ENCODE peak calls at places on chromosome 6, in ten cellular contexts. G, V, C, X, K, N, J, O, I and S are unnamed samples.
A peak's percentile ranks its signal among the peaks of the same experiment; 100 is the strongest.

GRCh38 chr6:130932438-130932837 is 105.2 kb downstream of the SMLR1 start:
- DNase-seq in G (no peak), V (no peak), C (no peak), X (no peak), K (no peak), N (no peak), J (no peak), O (no peak), I (no peak), S (no peak)

GRCh38 chr6:110039996-110040383 is 61.9 kb downstream of the GPR6 start:
- DNase-seq in G (no peak), V (peak; percentile 58), C (no peak), X (no peak), K (peak; percentile 31), N (peak; percentile 47), J (no peak), O (peak; percentile 39), I (peak; percentile 31), S (peak; percentile 75)

GRCh38 chr6:93047033-93047432 is 372.3 kb downstream of the EPHA7 start:
- DNase-seq in G (no peak), V (no peak), C (no peak), X (no peak), K (no peak), N (no peak), J (no peak), O (no peak), I (no peak), S (no peak)

GRCh38 chr6:111379302-111379701 is 103.7 kb downstream of the REV3L start:
- DNase-seq in G (no peak), V (no peak), C (no peak), X (no peak), K (no peak), N (no peak), J (no peak), O (no peak), I (no peak), S (no peak)

GRCh38 chr6:14321992-14322772 is 204.6 kb downstream of the CD83 start:
- DNase-seq in G (no peak), V (no peak), C (no peak), X (no peak), K (no peak), N (no peak), J (no peak), O (no peak), I (no peak), S (no peak)

GRCh38 chr6:32854376-32855178 is 585 bp downstream of the PSMB9 start:
- DNase-seq in G (no peak), V (peak; percentile 67), C (peak; percentile 51), X (peak; percentile 42), K (no peak), N (no peak), J (no peak), O (no peak), I (peak; percentile 76), S (no peak)

GRCh38 chr6:107123501-107123900 is 8.2 kb upstream of the BEND3 start:
- DNase-seq in G (no peak), V (no peak), C (no peak), X (no peak), K (no peak), N (no peak), J (no peak), O (no peak), I (no peak), S (no peak)

GRCh38 chr6:143339223-143339622 is 111.3 kb downstream of the ADAT2 start:
- DNase-seq in G (no peak), V (no peak), C (no peak), X (no peak), K (no peak), N (no peak), J (no peak), O (no peak), I (no peak), S (no peak)

GRCh38 chr6:28587011-28587745 is 61.5 kb downstream of the GPX5 start:
- DNase-seq in G (no peak), V (peak; percentile 68), C (peak; percentile 68), X (peak; percentile 59), K (peak; percentile 78), N (peak; percentile 84), J (peak; percentile 22), O (peak; percentile 33), I (peak; percentile 65), S (peak; percentile 78)

GRCh38 chr6:128204621-128205020 is 303.8 kb upstream of the THEMIS start:
- DNase-seq in G (peak; percentile 32), V (no peak), C (no peak), X (no peak), K (no peak), N (no peak), J (no peak), O (no peak), I (no peak), S (no peak)

GRCh38 chr6:39653631-39654030 is 71.6 kb downstream of the KIF6 start:
- DNase-seq in G (no peak), V (no peak), C (no peak), X (no peak), K (no peak), N (no peak), J (no peak), O (no peak), I (no peak), S (no peak)